ENCODE peak calls at places on chromosomes 3 and 15, in eight cellular contexts. One of them, this sample, is unnamed.

GRCh38 chr3:149895339-149895738 is 75.4 kb downstream of the PFN2 start:
- DNase-seq in astrocyte of the spinal cord: no peak
- DNase-seq in NCI-H1694 treated with DMSO at 0.1 percent for 48 hours: no peak
- DNase-seq in uterus: no peak
- DNase-seq in GM23248: no peak
- DNase-seq in EL: no peak
- DNase-seq in NCI-H2171 treated with DMSO at 0.1 percent for 48 hours: no peak
- DNase-seq in activated T-helper 2 cell treated with anti-CD3 and anti-CD28 coated beads, Interferon-gamma antibody, Interleukin-2, Interleukin-4, amounts not matched to agents 10 μg/mL and 5 μg/mL and 100 μg/mL, durations not matched to agents 14 hours and 24 hours and 36 hours: no peak
- DNase-seq in this sample: no peak

GRCh38 chr3:14413381-14414071 is 11.1 kb downstream of the SLC6A6 start:
- DNase-seq in NCI-H2171 treated with DMSO at 0.1 percent for 48 hours: no peak
- DNase-seq in NCI-H1694 treated with DMSO at 0.1 percent for 48 hours: no peak
- DNase-seq in astrocyte of the spinal cord: peak
- DNase-seq in EL: peak
- DNase-seq in GM23248: peak
- DNase-seq in uterus: no peak
- DNase-seq in activated T-helper 2 cell treated with anti-CD3 and anti-CD28 coated beads, Interferon-gamma antibody, Interleukin-2, Interleukin-4, amounts not matched to agents 10 μg/mL and 5 μg/mL and 100 μg/mL, durations not matched to agents 14 hours and 24 hours and 36 hours: no peak
- DNase-seq in this sample: no peak

GRCh38 chr3:149180057-149180573 is 41.5 kb downstream of the CP start:
- DNase-seq in EL: peak
- DNase-seq in NCI-H2171 treated with DMSO at 0.1 percent for 48 hours: no peak
- DNase-seq in GM23248: peak
- DNase-seq in activated T-helper 2 cell treated with anti-CD3 and anti-CD28 coated beads, Interferon-gamma antibody, Interleukin-2, Interleukin-4, amounts not matched to agents 10 μg/mL and 5 μg/mL and 100 μg/mL, durations not matched to agents 14 hours and 24 hours and 36 hours: no peak
- DNase-seq in astrocyte of the spinal cord: peak
- DNase-seq in NCI-H1694 treated with DMSO at 0.1 percent for 48 hours: no peak
- DNase-seq in uterus: peak
- DNase-seq in this sample: peak

GRCh38 chr3:13584427-13584891 is 35.5 kb downstream of the FBLN2 start:
- DNase-seq in activated T-helper 2 cell treated with anti-CD3 and anti-CD28 coated beads, Interferon-gamma antibody, Interleukin-2, Interleukin-4, amounts not matched to agents 10 μg/mL and 5 μg/mL and 100 μg/mL, durations not matched to agents 14 hours and 24 hours and 36 hours: no peak
- DNase-seq in astrocyte of the spinal cord: no peak
- DNase-seq in uterus: no peak
- DNase-seq in NCI-H2171 treated with DMSO at 0.1 percent for 48 hours: no peak
- DNase-seq in NCI-H1694 treated with DMSO at 0.1 percent for 48 hours: no peak
- DNase-seq in EL: no peak
- DNase-seq in GM23248: no peak
- DNase-seq in this sample: no peak

GRCh38 chr15:100663066-100663465 is 60.7 kb downstream of the ASB7 start:
- DNase-seq in GM23248: peak
- DNase-seq in astrocyte of the spinal cord: no peak
- DNase-seq in uterus: no peak
- DNase-seq in NCI-H1694 treated with DMSO at 0.1 percent for 48 hours: no peak
- DNase-seq in EL: peak
- DNase-seq in NCI-H2171 treated with DMSO at 0.1 percent for 48 hours: peak
- DNase-seq in activated T-helper 2 cell treated with anti-CD3 and anti-CD28 coated beads, Interferon-gamma antibody, Interleukin-2, Interleukin-4, amounts not matched to agents 10 μg/mL and 5 μg/mL and 100 μg/mL, durations not matched to agents 14 hours and 24 hours and 36 hours: no peak
- DNase-seq in this sample: peak

GRCh38 chr15:37125143-37125542 is 24.8 kb upstream of the MEIS2 start:
- DNase-seq in NCI-H2171 treated with DMSO at 0.1 percent for 48 hours: no peak
- DNase-seq in GM23248: peak
- DNase-seq in NCI-H1694 treated with DMSO at 0.1 percent for 48 hours: no peak
- DNase-seq in uterus: no peak
- DNase-seq in EL: peak
- DNase-seq in astrocyte of the spinal cord: no peak
- DNase-seq in activated T-helper 2 cell treated with anti-CD3 and anti-CD28 coated beads, Interferon-gamma antibody, Interleukin-2, Interleukin-4, amounts not matched to agents 10 μg/mL and 5 μg/mL and 100 μg/mL, durations not matched to agents 14 hours and 24 hours and 36 hours: no peak
- DNase-seq in this sample: no peak

GRCh38 chr15:41323611-41324010 is 8.8 kb downstream of the OIP5 start:
- DNase-seq in uterus: no peak
- DNase-seq in EL: no peak
- DNase-seq in activated T-helper 2 cell treated with anti-CD3 and anti-CD28 coated beads, Interferon-gamma antibody, Interleukin-2, Interleukin-4, amounts not matched to agents 10 μg/mL and 5 μg/mL and 100 μg/mL, durations not matched to agents 14 hours and 24 hours and 36 hours: no peak
- DNase-seq in GM23248: no peak
- DNase-seq in NCI-H2171 treated with DMSO at 0.1 percent for 48 hours: no peak
- DNase-seq in NCI-H1694 treated with DMSO at 0.1 percent for 48 hours: no peak
- DNase-seq in astrocyte of the spinal cord: no peak
- DNase-seq in this sample: no peak

GRCh38 chr3:16801698-16802097 is 83.1 kb upstream of the PLCL2 start:
- DNase-seq in astrocyte of the spinal cord: no peak
- DNase-seq in EL: peak
- DNase-seq in NCI-H1694 treated with DMSO at 0.1 percent for 48 hours: peak
- DNase-seq in GM23248: peak
- DNase-seq in NCI-H2171 treated with DMSO at 0.1 percent for 48 hours: peak
- DNase-seq in activated T-helper 2 cell treated with anti-CD3 and anti-CD28 coated beads, Interferon-gamma antibody, Interleukin-2, Interleukin-4, amounts not matched to agents 10 μg/mL and 5 μg/mL and 100 μg/mL, durations not matched to agents 14 hours and 24 hours and 36 hours: no peak
- DNase-seq in uterus: no peak
- DNase-seq in this sample: no peak

GRCh38 chr3:33650495-33650894 is 67.6 kb downstream of the CLASP2 start:
- DNase-seq in NCI-H2171 treated with DMSO at 0.1 percent for 48 hours: no peak
- DNase-seq in uterus: no peak
- DNase-seq in activated T-helper 2 cell treated with anti-CD3 and anti-CD28 coated beads, Interferon-gamma antibody, Interleukin-2, Interleukin-4, amounts not matched to agents 10 μg/mL and 5 μg/mL and 100 μg/mL, durations not matched to agents 14 hours and 24 hours and 36 hours: no peak
- DNase-seq in GM23248: no peak
- DNase-seq in EL: no peak
- DNase-seq in astrocyte of the spinal cord: no peak
- DNase-seq in NCI-H1694 treated with DMSO at 0.1 percent for 48 hours: no peak
- DNase-seq in this sample: no peak

GRCh38 chr3:48268936-48269551 is 28.1 kb downstream of the ZNF589 start:
- DNase-seq in NCI-H1694 treated with DMSO at 0.1 percent for 48 hours: no peak
- DNase-seq in NCI-H2171 treated with DMSO at 0.1 percent for 48 hours: no peak
- DNase-seq in GM23248: no peak
- DNase-seq in EL: no peak
- DNase-seq in activated T-helper 2 cell treated with anti-CD3 and anti-CD28 coated beads, Interferon-gamma antibody, Interleukin-2, Interleukin-4, amounts not matched to agents 10 μg/mL and 5 μg/mL and 100 μg/mL, durations not matched to agents 14 hours and 24 hours and 36 hours: no peak
- DNase-seq in astrocyte of the spinal cord: no peak
- DNase-seq in uterus: peak
- DNase-seq in this sample: no peak

GRCh38 chr3:104510091-104510860 is 856.4 kb upstream of the ALCAM start:
- DNase-seq in uterus: no peak
- DNase-seq in GM23248: no peak
- DNase-seq in astrocyte of the spinal cord: no peak
- DNase-seq in activated T-helper 2 cell treated with anti-CD3 and anti-CD28 coated beads, Interferon-gamma antibody, Interleukin-2, Interleukin-4, amounts not matched to agents 10 μg/mL and 5 μg/mL and 100 μg/mL, durations not matched to agents 14 hours and 24 hours and 36 hours: no peak
- DNase-seq in NCI-H1694 treated with DMSO at 0.1 percent for 48 hours: no peak
- DNase-seq in NCI-H2171 treated with DMSO at 0.1 percent for 48 hours: no peak
- DNase-seq in EL: peak
- DNase-seq in this sample: no peak

GRCh38 chr3:188927971-188928370 is 243.8 kb upstream of the TPRG1 start:
- DNase-seq in activated T-helper 2 cell treated with anti-CD3 and anti-CD28 coated beads, Interferon-gamma antibody, Interleukin-2, Interleukin-4, amounts not matched to agents 10 μg/mL and 5 μg/mL and 100 μg/mL, durations not matched to agents 14 hours and 24 hours and 36 hours: no peak
- DNase-seq in NCI-H2171 treated with DMSO at 0.1 percent for 48 hours: no peak
- DNase-seq in EL: no peak
- DNase-seq in uterus: no peak
- DNase-seq in GM23248: no peak
- DNase-seq in astrocyte of the spinal cord: no peak
- DNase-seq in NCI-H1694 treated with DMSO at 0.1 percent for 48 hours: no peak
- DNase-seq in this sample: no peak

GRCh38 chr3:124584552-124585391 is 145.5 kb upstream of the UMPS start:
- DNase-seq in GM23248: peak
- DNase-seq in NCI-H1694 treated with DMSO at 0.1 percent for 48 hours: no peak
- DNase-seq in astrocyte of the spinal cord: peak
- DNase-seq in EL: peak
- DNase-seq in uterus: peak
- DNase-seq in activated T-helper 2 cell treated with anti-CD3 and anti-CD28 coated beads, Interferon-gamma antibody, Interleukin-2, Interleukin-4, amounts not matched to agents 10 μg/mL and 5 μg/mL and 100 μg/mL, durations not matched to agents 14 hours and 24 hours and 36 hours: no peak
- DNase-seq in NCI-H2171 treated with DMSO at 0.1 percent for 48 hours: peak
- DNase-seq in this sample: peak

GRCh38 chr3:32758375-32758753 is 59.4 kb upstream of the TRIM71 start:
- DNase-seq in activated T-helper 2 cell treated with anti-CD3 and anti-CD28 coated beads, Interferon-gamma antibody, Interleukin-2, Interleukin-4, amounts not matched to agents 10 μg/mL and 5 μg/mL and 100 μg/mL, durations not matched to agents 14 hours and 24 hours and 36 hours: no peak
- DNase-seq in NCI-H2171 treated with DMSO at 0.1 percent for 48 hours: no peak
- DNase-seq in EL: no peak
- DNase-seq in uterus: no peak
- DNase-seq in GM23248: peak
- DNase-seq in astrocyte of the spinal cord: peak
- DNase-seq in NCI-H1694 treated with DMSO at 0.1 percent for 48 hours: no peak
- DNase-seq in this sample: no peak

GRCh38 chr3:134337071-134337482 is 37.2 kb downstream of the AMOTL2 start:
- DNase-seq in NCI-H2171 treated with DMSO at 0.1 percent for 48 hours: no peak
- DNase-seq in NCI-H1694 treated with DMSO at 0.1 percent for 48 hours: no peak
- DNase-seq in EL: no peak
- DNase-seq in activated T-helper 2 cell treated with anti-CD3 and anti-CD28 coated beads, Interferon-gamma antibody, Interleukin-2, Interleukin-4, amounts not matched to agents 10 μg/mL and 5 μg/mL and 100 μg/mL, durations not matched to agents 14 hours and 24 hours and 36 hours: no peak
- DNase-seq in astrocyte of the spinal cord: no peak
- DNase-seq in uterus: no peak
- DNase-seq in GM23248: no peak
- DNase-seq in this sample: no peak

GRCh38 chr3:118526758-118527526 is 507.7 kb downstream of the IGSF11 start:
- DNase-seq in activated T-helper 2 cell treated with anti-CD3 and anti-CD28 coated beads, Interferon-gamma antibody, Interleukin-2, Interleukin-4, amounts not matched to agents 10 μg/mL and 5 μg/mL and 100 μg/mL, durations not matched to agents 14 hours and 24 hours and 36 hours: no peak
- DNase-seq in astrocyte of the spinal cord: no peak
- DNase-seq in NCI-H1694 treated with DMSO at 0.1 percent for 48 hours: no peak
- DNase-seq in uterus: no peak
- DNase-seq in NCI-H2171 treated with DMSO at 0.1 percent for 48 hours: no peak
- DNase-seq in EL: no peak
- DNase-seq in GM23248: no peak
- DNase-seq in this sample: no peak

GRCh38 chr3:47083786-47084185 is 80.1 kb downstream of the SETD2 start:
- DNase-seq in NCI-H1694 treated with DMSO at 0.1 percent for 48 hours: no peak
- DNase-seq in NCI-H2171 treated with DMSO at 0.1 percent for 48 hours: no peak
- DNase-seq in astrocyte of the spinal cord: no peak
- DNase-seq in activated T-helper 2 cell treated with anti-CD3 and anti-CD28 coated beads, Interferon-gamma antibody, Interleukin-2, Interleukin-4, amounts not matched to agents 10 μg/mL and 5 μg/mL and 100 μg/mL, durations not matched to agents 14 hours and 24 hours and 36 hours: no peak
- DNase-seq in GM23248: no peak
- DNase-seq in uterus: no peak
- DNase-seq in EL: no peak
- DNase-seq in this sample: no peak